ENCODE peak calls at places on chromosome 4, in ten cellular contexts. One of them, this sample, is unnamed.

GRCh38 chr4:39036172-39036571 is 4.0 kb upstream of the TMEM156 start:
- DNase-seq in MM.1S: no peak
- DNase-seq in keratinocyte: no peak
- DNase-seq in brain microvascular endothelial cell: peak; percentile 95
- DNase-seq in endothelial cell of umbilical vein: peak; percentile 20
- DNase-seq in kidney epithelial cell: no peak
- DNase-seq in activated CD8-positive, alpha-beta T cell treated with anti-CD3 and anti-CD28 coated beads for 36 hours: no peak
- DNase-seq in upper lobe of right lung: no peak
- DNase-seq in colonic mucosa: no peak
- DNase-seq in bronchial epithelial cell: peak; percentile 93
- DNase-seq in this sample: no peak

GRCh38 chr4:41072021-41072777 is 142.1 kb downstream of the APBB2 start:
- DNase-seq in brain microvascular endothelial cell: no peak
- DNase-seq in keratinocyte: no peak
- DNase-seq in kidney epithelial cell: no peak
- DNase-seq in bronchial epithelial cell: no peak
- DNase-seq in MM.1S: no peak
- DNase-seq in activated CD8-positive, alpha-beta T cell treated with anti-CD3 and anti-CD28 coated beads for 36 hours: no peak
- DNase-seq in colonic mucosa: no peak
- DNase-seq in upper lobe of right lung: no peak
- DNase-seq in endothelial cell of umbilical vein: no peak
- DNase-seq in this sample: no peak

GRCh38 chr4:47835489-47835888 is 2.4 kb downstream of the CORIN start:
- DNase-seq in kidney epithelial cell: no peak
- DNase-seq in activated CD8-positive, alpha-beta T cell treated with anti-CD3 and anti-CD28 coated beads for 36 hours: no peak
- DNase-seq in bronchial epithelial cell: no peak
- DNase-seq in keratinocyte: no peak
- DNase-seq in brain microvascular endothelial cell: peak; percentile 50
- DNase-seq in colonic mucosa: no peak
- DNase-seq in endothelial cell of umbilical vein: no peak
- DNase-seq in upper lobe of right lung: no peak
- DNase-seq in MM.1S: no peak
- DNase-seq in this sample: no peak

GRCh38 chr4:110354460-110354859 is 121.5 kb upstream of the ENPEP start:
- DNase-seq in keratinocyte: no peak
- DNase-seq in activated CD8-positive, alpha-beta T cell treated with anti-CD3 and anti-CD28 coated beads for 36 hours: no peak
- DNase-seq in colonic mucosa: no peak
- DNase-seq in endothelial cell of umbilical vein: no peak
- DNase-seq in bronchial epithelial cell: no peak
- DNase-seq in brain microvascular endothelial cell: no peak
- DNase-seq in kidney epithelial cell: no peak
- DNase-seq in upper lobe of right lung: no peak
- DNase-seq in MM.1S: no peak
- DNase-seq in this sample: no peak

GRCh38 chr4:160826339-160826679 is 1337.5 kb downstream of the FSTL5 start:
- DNase-seq in brain microvascular endothelial cell: no peak
- DNase-seq in keratinocyte: no peak
- DNase-seq in colonic mucosa: no peak
- DNase-seq in activated CD8-positive, alpha-beta T cell treated with anti-CD3 and anti-CD28 coated beads for 36 hours: no peak
- DNase-seq in upper lobe of right lung: no peak
- DNase-seq in MM.1S: no peak
- DNase-seq in endothelial cell of umbilical vein: no peak
- DNase-seq in bronchial epithelial cell: no peak
- DNase-seq in kidney epithelial cell: no peak
- DNase-seq in this sample: no peak

GRCh38 chr4:169050308-169050707 is 40.3 kb upstream of the CBR4 start:
- DNase-seq in upper lobe of right lung: no peak
- DNase-seq in bronchial epithelial cell: no peak
- DNase-seq in MM.1S: no peak
- DNase-seq in brain microvascular endothelial cell: no peak
- DNase-seq in kidney epithelial cell: no peak
- DNase-seq in colonic mucosa: no peak
- DNase-seq in keratinocyte: no peak
- DNase-seq in endothelial cell of umbilical vein: peak; percentile 93
- DNase-seq in activated CD8-positive, alpha-beta T cell treated with anti-CD3 and anti-CD28 coated beads for 36 hours: no peak
- DNase-seq in this sample: no peak

GRCh38 chr4:54276633-54277426 is 47.7 kb downstream of the PDGFRA start:
- DNase-seq in bronchial epithelial cell: peak; percentile 22
- DNase-seq in colonic mucosa: no peak
- DNase-seq in upper lobe of right lung: no peak
- DNase-seq in brain microvascular endothelial cell: no peak
- DNase-seq in endothelial cell of umbilical vein: peak; percentile 60
- DNase-seq in kidney epithelial cell: no peak
- DNase-seq in MM.1S: no peak
- DNase-seq in keratinocyte: no peak
- DNase-seq in activated CD8-positive, alpha-beta T cell treated with anti-CD3 and anti-CD28 coated beads for 36 hours: no peak
- DNase-seq in this sample: no peak

GRCh38 chr4:133157460-133158160 is 8.5 kb downstream of the PCDH10 start:
- DNase-seq in kidney epithelial cell: no peak
- DNase-seq in bronchial epithelial cell: no peak
- DNase-seq in activated CD8-positive, alpha-beta T cell treated with anti-CD3 and anti-CD28 coated beads for 36 hours: no peak
- DNase-seq in upper lobe of right lung: no peak
- DNase-seq in brain microvascular endothelial cell: no peak
- DNase-seq in colonic mucosa: no peak
- DNase-seq in MM.1S: no peak
- DNase-seq in endothelial cell of umbilical vein: peak; percentile 91
- DNase-seq in keratinocyte: no peak
- DNase-seq in this sample: no peak

GRCh38 chr4:105822061-105822460 is 73.2 kb upstream of the NPNT start:
- DNase-seq in bronchial epithelial cell: peak; percentile 6
- DNase-seq in upper lobe of right lung: no peak
- DNase-seq in endothelial cell of umbilical vein: no peak
- DNase-seq in kidney epithelial cell: no peak
- DNase-seq in keratinocyte: no peak
- DNase-seq in colonic mucosa: no peak
- DNase-seq in activated CD8-positive, alpha-beta T cell treated with anti-CD3 and anti-CD28 coated beads for 36 hours: no peak
- DNase-seq in brain microvascular endothelial cell: no peak
- DNase-seq in MM.1S: no peak
- DNase-seq in this sample: no peak

GRCh38 chr4:24473309-24473721 is 111.0 kb downstream of the DHX15 start:
- DNase-seq in kidney epithelial cell: no peak
- DNase-seq in bronchial epithelial cell: peak; percentile 20
- DNase-seq in brain microvascular endothelial cell: no peak
- DNase-seq in keratinocyte: no peak
- DNase-seq in upper lobe of right lung: no peak
- DNase-seq in colonic mucosa: peak; percentile 25
- DNase-seq in endothelial cell of umbilical vein: no peak
- DNase-seq in MM.1S: peak; percentile 58
- DNase-seq in activated CD8-positive, alpha-beta T cell treated with anti-CD3 and anti-CD28 coated beads for 36 hours: peak; percentile 3
- DNase-seq in this sample: no peak

GRCh38 chr4:155578726-155579385 is 87.8 kb upstream of the GUCY1A1 start:
- DNase-seq in activated CD8-positive, alpha-beta T cell treated with anti-CD3 and anti-CD28 coated beads for 36 hours: no peak
- DNase-seq in MM.1S: no peak
- DNase-seq in brain microvascular endothelial cell: no peak
- DNase-seq in endothelial cell of umbilical vein: peak; percentile 75
- DNase-seq in kidney epithelial cell: peak; percentile 29
- DNase-seq in keratinocyte: no peak
- DNase-seq in upper lobe of right lung: no peak
- DNase-seq in bronchial epithelial cell: no peak
- DNase-seq in colonic mucosa: no peak
- DNase-seq in this sample: no peak

DNA sequence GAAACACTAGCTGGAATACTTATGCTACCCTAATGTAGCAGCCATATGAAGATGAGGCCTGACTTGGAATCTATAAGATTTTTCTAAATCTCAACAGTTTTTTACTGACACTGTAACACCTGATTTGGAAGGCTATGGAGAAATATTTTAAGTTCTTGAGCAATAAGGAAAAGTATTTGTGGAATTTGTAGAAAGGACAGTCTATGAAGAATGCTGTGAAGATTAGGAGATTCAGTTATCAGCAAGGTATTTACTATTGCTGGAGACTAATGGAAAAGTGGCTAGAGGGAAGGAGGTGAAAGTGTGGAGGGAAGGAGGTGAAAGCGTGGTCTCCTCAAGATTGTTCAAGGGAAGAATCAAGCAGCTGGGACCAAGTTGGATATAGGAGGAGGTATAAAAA is 190.0 kb upstream of the EMCN start:
- DNase-seq in endothelial cell of umbilical vein: no peak
- DNase-seq in MM.1S: no peak
- DNase-seq in keratinocyte: no peak
- DNase-seq in brain microvascular endothelial cell: no peak
- DNase-seq in bronchial epithelial cell: no peak
- DNase-seq in kidney epithelial cell: no peak
- DNase-seq in activated CD8-positive, alpha-beta T cell treated with anti-CD3 and anti-CD28 coated beads for 36 hours: no peak
- DNase-seq in upper lobe of right lung: no peak
- DNase-seq in colonic mucosa: no peak
- DNase-seq in this sample: no peak
- TF ChIP-seq CTCF in endothelial cell of umbilical vein: no peak
- TF ChIP-seq CTCF in MM.1S: no peak
- TF ChIP-seq CTCF in keratinocyte: no peak
- TF ChIP-seq CTCF in brain microvascular endothelial cell: no peak
- TF ChIP-seq CTCF in bronchial epithelial cell: no peak
- TF ChIP-seq CTCF in kidney epithelial cell: no peak
- TF ChIP-seq CTCF in activated CD8-positive, alpha-beta T cell treated with anti-CD3 and anti-CD28 coated beads for 36 hours: no peak
- TF ChIP-seq CTCF in upper lobe of right lung: no peak
- TF ChIP-seq CTCF in colonic mucosa: no peak
- TF ChIP-seq CTCF in this sample: no peak

GRCh38 chr4:73344106-73344505 is 60.0 kb upstream of the ALB start:
- DNase-seq in bronchial epithelial cell: no peak
- DNase-seq in upper lobe of right lung: no peak
- DNase-seq in brain microvascular endothelial cell: no peak
- DNase-seq in keratinocyte: no peak
- DNase-seq in colonic mucosa: no peak
- DNase-seq in activated CD8-positive, alpha-beta T cell treated with anti-CD3 and anti-CD28 coated beads for 36 hours: no peak
- DNase-seq in MM.1S: no peak
- DNase-seq in kidney epithelial cell: no peak
- DNase-seq in endothelial cell of umbilical vein: no peak
- DNase-seq in this sample: no peak

GRCh38 chr4:73343432-73343831 is 60.7 kb upstream of the ALB start:
- DNase-seq in endothelial cell of umbilical vein: no peak
- DNase-seq in kidney epithelial cell: no peak
- DNase-seq in activated CD8-positive, alpha-beta T cell treated with anti-CD3 and anti-CD28 coated beads for 36 hours: no peak
- DNase-seq in colonic mucosa: no peak
- DNase-seq in MM.1S: no peak
- DNase-seq in brain microvascular endothelial cell: no peak
- DNase-seq in bronchial epithelial cell: no peak
- DNase-seq in keratinocyte: no peak
- DNase-seq in upper lobe of right lung: no peak
- DNase-seq in this sample: no peak

GRCh38 chr4:73345399-73345975 is 58.6 kb upstream of the ALB start:
- DNase-seq in brain microvascular endothelial cell: no peak
- DNase-seq in bronchial epithelial cell: peak; percentile 4
- DNase-seq in activated CD8-positive, alpha-beta T cell treated with anti-CD3 and anti-CD28 coated beads for 36 hours: no peak
- DNase-seq in kidney epithelial cell: peak; percentile 50
- DNase-seq in colonic mucosa: no peak
- DNase-seq in upper lobe of right lung: no peak
- DNase-seq in MM.1S: no peak
- DNase-seq in endothelial cell of umbilical vein: no peak
- DNase-seq in keratinocyte: no peak
- DNase-seq in this sample: no peak

GRCh38 chr4:73335717-73336116 is 68.4 kb upstream of the ALB start:
- DNase-seq in kidney epithelial cell: no peak
- DNase-seq in brain microvascular endothelial cell: no peak
- DNase-seq in activated CD8-positive, alpha-beta T cell treated with anti-CD3 and anti-CD28 coated beads for 36 hours: no peak
- DNase-seq in endothelial cell of umbilical vein: no peak
- DNase-seq in upper lobe of right lung: no peak
- DNase-seq in bronchial epithelial cell: no peak
- DNase-seq in keratinocyte: no peak
- DNase-seq in MM.1S: no peak
- DNase-seq in colonic mucosa: no peak
- DNase-seq in this sample: no peak

DNA sequence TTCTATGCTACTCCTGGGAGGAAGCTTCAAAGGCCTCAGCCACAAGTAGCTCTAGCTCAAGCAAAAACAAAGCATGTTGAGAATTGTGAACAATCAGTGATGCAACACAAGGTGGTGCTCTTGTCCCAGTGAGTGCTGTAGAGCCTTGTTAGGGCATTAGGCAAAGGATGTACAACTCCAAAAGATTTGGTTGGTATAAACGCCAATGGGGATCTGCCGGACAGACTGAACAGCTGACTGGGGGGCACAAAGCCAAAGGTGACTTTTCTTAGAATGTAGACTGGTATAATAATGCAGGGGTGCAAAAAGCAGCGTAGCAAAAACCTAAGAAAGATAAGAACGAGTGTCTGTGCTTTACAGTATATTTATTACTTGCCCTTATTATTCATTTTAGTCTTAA is 62.6 kb upstream of the ALB start:
- DNase-seq in MM.1S: peak; percentile 50
- DNase-seq in kidney epithelial cell: peak; percentile 12
- DNase-seq in brain microvascular endothelial cell: peak; percentile 60
- DNase-seq in upper lobe of right lung: no peak
- DNase-seq in keratinocyte: peak; percentile 5
- DNase-seq in bronchial epithelial cell: peak; percentile 70
- DNase-seq in endothelial cell of umbilical vein: peak; percentile 34
- DNase-seq in activated CD8-positive, alpha-beta T cell treated with anti-CD3 and anti-CD28 coated beads for 36 hours: peak; percentile 17
- DNase-seq in colonic mucosa: peak; percentile 30
- DNase-seq in this sample: peak; percentile 47
- TF ChIP-seq CTCF in MM.1S: peak; percentile 58
- TF ChIP-seq CTCF in kidney epithelial cell: peak; percentile 78
- TF ChIP-seq CTCF in brain microvascular endothelial cell: peak; percentile 70
- TF ChIP-seq CTCF in upper lobe of right lung: peak; percentile 28
- TF ChIP-seq CTCF in keratinocyte: peak; percentile 68
- TF ChIP-seq CTCF in bronchial epithelial cell: peak; percentile 70
- TF ChIP-seq CTCF in endothelial cell of umbilical vein: peak; percentile 29
- TF ChIP-seq CTCF in activated CD8-positive, alpha-beta T cell treated with anti-CD3 and anti-CD28 coated beads for 36 hours: peak; percentile 40
- TF ChIP-seq CTCF in colonic mucosa: peak; percentile 58
- TF ChIP-seq CTCF in this sample: peak; percentile 52

GRCh38 chr4:144572660-144573059 is 73.3 kb upstream of the HHIP start:
- DNase-seq in colonic mucosa: no peak
- DNase-seq in keratinocyte: no peak
- DNase-seq in brain microvascular endothelial cell: no peak
- DNase-seq in MM.1S: no peak
- DNase-seq in bronchial epithelial cell: no peak
- DNase-seq in kidney epithelial cell: no peak
- DNase-seq in activated CD8-positive, alpha-beta T cell treated with anti-CD3 and anti-CD28 coated beads for 36 hours: no peak
- DNase-seq in upper lobe of right lung: no peak
- DNase-seq in endothelial cell of umbilical vein: no peak
- DNase-seq in this sample: no peak
- TF ChIP-seq CTCF in colonic mucosa: no peak
- TF ChIP-seq CTCF in keratinocyte: no peak
- TF ChIP-seq CTCF in brain microvascular endothelial cell: no peak
- TF ChIP-seq CTCF in MM.1S: no peak
- TF ChIP-seq CTCF in bronchial epithelial cell: no peak
- TF ChIP-seq CTCF in kidney epithelial cell: no peak
- TF ChIP-seq CTCF in activated CD8-positive, alpha-beta T cell treated with anti-CD3 and anti-CD28 coated beads for 36 hours: no peak
- TF ChIP-seq CTCF in upper lobe of right lung: no peak
- TF ChIP-seq CTCF in endothelial cell of umbilical vein: no peak
- TF ChIP-seq CTCF in this sample: no peak

DNA sequence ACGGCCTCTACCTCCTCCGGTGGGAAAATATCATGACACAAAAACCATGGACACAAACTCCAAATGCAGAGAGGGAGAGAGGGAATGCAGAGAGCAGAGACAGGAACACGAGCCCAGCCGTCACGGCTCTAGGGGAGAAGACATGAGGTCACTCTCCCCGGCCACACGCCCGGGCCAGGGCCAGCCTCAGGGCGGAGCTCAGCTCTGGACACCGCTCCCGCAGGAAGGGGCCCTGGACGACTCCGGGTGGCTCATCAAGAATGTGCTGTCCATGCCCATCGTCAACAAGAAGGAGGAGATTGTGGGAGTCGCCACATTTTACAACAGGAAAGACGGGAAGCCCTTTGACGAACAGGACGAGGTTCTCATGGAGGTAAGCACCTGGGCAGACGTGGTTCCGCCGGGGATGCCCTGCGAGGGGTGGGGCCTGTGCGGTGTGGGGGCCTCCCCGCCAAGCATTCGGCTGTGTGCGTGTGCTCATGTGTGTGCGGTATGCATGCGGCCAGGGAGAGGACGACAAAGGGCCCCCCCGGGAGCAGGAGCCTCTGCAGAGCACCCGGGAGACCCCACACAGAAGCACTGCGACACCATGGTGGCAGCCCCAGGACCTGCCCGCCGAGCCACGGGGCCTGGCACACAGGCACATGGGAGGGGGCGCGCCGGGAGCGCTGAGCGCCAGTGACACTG is 17.3 kb downstream of the ATP5ME start:
- DNase-seq in upper lobe of right lung: no peak
- DNase-seq in brain microvascular endothelial cell: no peak
- DNase-seq in bronchial epithelial cell: no peak
- DNase-seq in MM.1S: no peak
- DNase-seq in endothelial cell of umbilical vein: no peak
- DNase-seq in kidney epithelial cell: no peak
- DNase-seq in activated CD8-positive, alpha-beta T cell treated with anti-CD3 and anti-CD28 coated beads for 36 hours: no peak
- DNase-seq in colonic mucosa: no peak
- DNase-seq in keratinocyte: no peak
- DNase-seq in this sample: no peak
- TF ChIP-seq CTCF in upper lobe of right lung: no peak
- TF ChIP-seq CTCF in brain microvascular endothelial cell: no peak
- TF ChIP-seq CTCF in bronchial epithelial cell: no peak
- TF ChIP-seq CTCF in MM.1S: no peak
- TF ChIP-seq CTCF in endothelial cell of umbilical vein: no peak
- TF ChIP-seq CTCF in kidney epithelial cell: no peak
- TF ChIP-seq CTCF in activated CD8-positive, alpha-beta T cell treated with anti-CD3 and anti-CD28 coated beads for 36 hours: no peak
- TF ChIP-seq CTCF in colonic mucosa: no peak
- TF ChIP-seq CTCF in keratinocyte: no peak
- TF ChIP-seq CTCF in this sample: no peak